ENCODE peak calls at places on chromosomes 2 and 18, in seven cellular contexts. One of them, this sample, is unnamed.

GRCh38 chr2:188399159-188399558 is 107.5 kb downstream of the GULP1 start:
- DNase-seq in WERI-Rb-1: no peak
- DNase-seq in heart right ventricle: no peak
- DNase-seq in right lobe of liver: no peak
- DNase-seq in fibroblast of lung: peak; percentile 70
- DNase-seq in astrocyte: peak; percentile 60
- DNase-seq in hepatocyte: no peak
- DNase-seq in this sample: no peak

GRCh38 chr2:152413228-152414030 is 78.5 kb downstream of the FMNL2 start:
- DNase-seq in WERI-Rb-1: no peak
- DNase-seq in astrocyte: peak; percentile 53
- DNase-seq in fibroblast of lung: peak; percentile 55
- DNase-seq in right lobe of liver: no peak
- DNase-seq in heart right ventricle: no peak
- DNase-seq in hepatocyte: no peak
- DNase-seq in this sample: no peak

GRCh38 chr2:44348385-44348784 is 12.9 kb downstream of the PREPL start:
- DNase-seq in astrocyte: peak; percentile 84
- DNase-seq in heart right ventricle: peak; percentile 37
- DNase-seq in WERI-Rb-1: no peak
- DNase-seq in right lobe of liver: no peak
- DNase-seq in hepatocyte: no peak
- DNase-seq in fibroblast of lung: peak; percentile 88
- DNase-seq in this sample: no peak

GRCh38 chr2:140873915-140874531 is 1256.8 kb downstream of the LRP1B start:
- DNase-seq in right lobe of liver: no peak
- DNase-seq in fibroblast of lung: no peak
- DNase-seq in astrocyte: no peak
- DNase-seq in hepatocyte: no peak
- DNase-seq in WERI-Rb-1: no peak
- DNase-seq in heart right ventricle: no peak
- DNase-seq in this sample: no peak

GRCh38 chr2:64679673-64680425 is 26.1 kb upstream of the SERTAD2 start:
- DNase-seq in right lobe of liver: no peak
- DNase-seq in astrocyte: no peak
- DNase-seq in hepatocyte: no peak
- DNase-seq in WERI-Rb-1: no peak
- DNase-seq in heart right ventricle: no peak
- DNase-seq in fibroblast of lung: no peak
- DNase-seq in this sample: no peak

GRCh38 chr2:85429924-85430289 is 11.4 kb downstream of the SH2D6 start:
- DNase-seq in astrocyte: no peak
- DNase-seq in fibroblast of lung: no peak
- DNase-seq in WERI-Rb-1: no peak
- DNase-seq in right lobe of liver: no peak
- DNase-seq in hepatocyte: no peak
- DNase-seq in heart right ventricle: no peak
- DNase-seq in this sample: no peak

GRCh38 chr2:58448065-58448507 is 207.0 kb upstream of the FANCL start:
- DNase-seq in hepatocyte: peak; percentile 84
- DNase-seq in WERI-Rb-1: peak; percentile 94
- DNase-seq in heart right ventricle: peak; percentile 51
- DNase-seq in fibroblast of lung: peak; percentile 72
- DNase-seq in astrocyte: peak; percentile 59
- DNase-seq in right lobe of liver: peak; percentile 69
- DNase-seq in this sample: no peak

GRCh38 chr2:12587729-12588522 is 128.8 kb upstream of the TRIB2 start:
- DNase-seq in fibroblast of lung: peak; percentile 95
- DNase-seq in WERI-Rb-1: no peak
- DNase-seq in hepatocyte: peak; percentile 64
- DNase-seq in right lobe of liver: no peak
- DNase-seq in astrocyte: peak; percentile 92
- DNase-seq in heart right ventricle: no peak
- DNase-seq in this sample: peak; percentile 60

GRCh38 chr2:220353897-220354296 is 726.5 kb downstream of the SLC4A3 start:
- DNase-seq in astrocyte: no peak
- DNase-seq in fibroblast of lung: no peak
- DNase-seq in WERI-Rb-1: no peak
- DNase-seq in heart right ventricle: no peak
- DNase-seq in right lobe of liver: no peak
- DNase-seq in hepatocyte: no peak
- DNase-seq in this sample: no peak

GRCh38 chr2:177030391-177031000 is 182.1 kb upstream of the HNRNPA3 start:
- DNase-seq in fibroblast of lung: no peak
- DNase-seq in WERI-Rb-1: no peak
- DNase-seq in right lobe of liver: no peak
- DNase-seq in heart right ventricle: no peak
- DNase-seq in astrocyte: no peak
- DNase-seq in hepatocyte: no peak
- DNase-seq in this sample: no peak

GRCh38 chr18:80033181-80034067 is 810 bp upstream of the RBFA start:
- DNase-seq in fibroblast of lung: peak; percentile 54
- DNase-seq in hepatocyte: no peak
- DNase-seq in astrocyte: peak; percentile 36
- DNase-seq in right lobe of liver: no peak
- DNase-seq in WERI-Rb-1: no peak
- DNase-seq in heart right ventricle: no peak
- DNase-seq in this sample: no peak

GRCh38 chr18:27143580-27144287 is 41.4 kb downstream of the CHST9 start:
- DNase-seq in astrocyte: no peak
- DNase-seq in WERI-Rb-1: no peak
- DNase-seq in hepatocyte: peak; percentile 29
- DNase-seq in fibroblast of lung: no peak
- DNase-seq in right lobe of liver: peak; percentile 82
- DNase-seq in heart right ventricle: peak; percentile 47
- DNase-seq in this sample: no peak

GRCh38 chr2:148814853-148815419 is 60.1 kb upstream of the KIF5C start:
- DNase-seq in heart right ventricle: no peak
- DNase-seq in hepatocyte: no peak
- DNase-seq in astrocyte: no peak
- DNase-seq in right lobe of liver: no peak
- DNase-seq in WERI-Rb-1: no peak
- DNase-seq in fibroblast of lung: peak; percentile 18
- DNase-seq in this sample: no peak

GRCh38 chr2:85326946-85327756 is 638 bp downstream of the TGOLN2 start:
- DNase-seq in fibroblast of lung: peak; percentile 54
- DNase-seq in hepatocyte: peak; percentile 62
- DNase-seq in right lobe of liver: peak; percentile 56
- DNase-seq in astrocyte: no peak
- DNase-seq in WERI-Rb-1: peak; percentile 22
- DNase-seq in heart right ventricle: peak; percentile 58
- DNase-seq in this sample: no peak

GRCh38 chr18:42929181-42929580 is 186.3 kb downstream of the RIT2 start:
- DNase-seq in astrocyte: peak; percentile 42
- DNase-seq in hepatocyte: no peak
- DNase-seq in right lobe of liver: no peak
- DNase-seq in heart right ventricle: no peak
- DNase-seq in fibroblast of lung: peak; percentile 55
- DNase-seq in WERI-Rb-1: no peak
- DNase-seq in this sample: no peak

GRCh38 chr18:58218111-58218510 is 174.1 kb downstream of the NEDD4L start:
- DNase-seq in right lobe of liver: no peak
- DNase-seq in fibroblast of lung: peak; percentile 47
- DNase-seq in hepatocyte: no peak
- DNase-seq in WERI-Rb-1: no peak
- DNase-seq in astrocyte: no peak
- DNase-seq in heart right ventricle: no peak
- DNase-seq in this sample: no peak

GRCh38 chr2:69720404-69720803 is 21.5 kb upstream of the ANXA4 start:
- DNase-seq in fibroblast of lung: no peak
- DNase-seq in heart right ventricle: no peak
- DNase-seq in WERI-Rb-1: no peak
- DNase-seq in astrocyte: no peak
- DNase-seq in hepatocyte: no peak
- DNase-seq in right lobe of liver: no peak
- DNase-seq in this sample: no peak

GRCh38 chr2:203533696-203534471 is 1.2 kb downstream of the RAPH1 start:
- DNase-seq in heart right ventricle: no peak
- DNase-seq in WERI-Rb-1: no peak
- DNase-seq in fibroblast of lung: peak; percentile 87
- DNase-seq in right lobe of liver: no peak
- DNase-seq in astrocyte: peak; percentile 90
- DNase-seq in hepatocyte: peak; percentile 26
- DNase-seq in this sample: no peak

GRCh38 chr2:182666674-182667320 is 49.3 kb upstream of the DNAJC10 start:
- DNase-seq in fibroblast of lung: peak; percentile 20
- DNase-seq in astrocyte: peak; percentile 12
- DNase-seq in hepatocyte: peak; percentile 32
- DNase-seq in right lobe of liver: no peak
- DNase-seq in WERI-Rb-1: no peak
- DNase-seq in heart right ventricle: no peak
- DNase-seq in this sample: no peak

GRCh38 chr2:60634443-60634842 is 81.0 kb upstream of the BCL11A start:
- DNase-seq in hepatocyte: peak; percentile 58
- DNase-seq in astrocyte: no peak
- DNase-seq in heart right ventricle: no peak
- DNase-seq in fibroblast of lung: no peak
- DNase-seq in right lobe of liver: no peak
- DNase-seq in WERI-Rb-1: no peak
- DNase-seq in this sample: no peak

GRCh38 chr2:3071645-3072044 is 306.0 kb downstream of the EIPR1 start:
- DNase-seq in right lobe of liver: no peak
- DNase-seq in astrocyte: no peak
- DNase-seq in heart right ventricle: no peak
- DNase-seq in hepatocyte: no peak
- DNase-seq in fibroblast of lung: no peak
- DNase-seq in WERI-Rb-1: no peak
- DNase-seq in this sample: no peak

GRCh38 chr18:28588884-28589549 is 412.1 kb upstream of the CDH2 start:
- DNase-seq in fibroblast of lung: peak; percentile 75
- DNase-seq in right lobe of liver: no peak
- DNase-seq in hepatocyte: no peak
- DNase-seq in WERI-Rb-1: no peak
- DNase-seq in astrocyte: peak; percentile 70
- DNase-seq in heart right ventricle: no peak
- DNase-seq in this sample: no peak

GRCh38 chr2:102063360-102063947 is 71.7 kb downstream of the IL1R2 start:
- DNase-seq in astrocyte: peak; percentile 81
- DNase-seq in WERI-Rb-1: no peak
- DNase-seq in right lobe of liver: peak; percentile 56
- DNase-seq in fibroblast of lung: peak; percentile 85
- DNase-seq in hepatocyte: peak; percentile 54
- DNase-seq in heart right ventricle: peak; percentile 68
- DNase-seq in this sample: no peak
- H3K27ac ChIP-seq in astrocyte: peak overlapping the region; percentile 94
- H3K27ac ChIP-seq in WERI-Rb-1: no peak overlapping the region
- H3K27ac ChIP-seq in right lobe of liver: peak overlapping the region; percentile 75
- H3K27ac ChIP-seq in fibroblast of lung: peak overlapping the region; percentile 98
- H3K27ac ChIP-seq in hepatocyte: peak overlapping the region; percentile 92
- H3K27ac ChIP-seq in heart right ventricle: peak overlapping the region; percentile 95
- H3K27ac ChIP-seq in this sample: peak overlapping the region; percentile 76

GRCh38 chr2:231663458-231664290 is 44.7 kb upstream of the PTMA start:
- DNase-seq in fibroblast of lung: no peak
- DNase-seq in right lobe of liver: no peak
- DNase-seq in heart right ventricle: no peak
- DNase-seq in WERI-Rb-1: no peak
- DNase-seq in hepatocyte: no peak
- DNase-seq in astrocyte: no peak
- DNase-seq in this sample: no peak

GRCh38 chr2:231660860-231661259 is 47.5 kb upstream of the PTMA start:
- DNase-seq in fibroblast of lung: no peak
- DNase-seq in hepatocyte: no peak
- DNase-seq in WERI-Rb-1: no peak
- DNase-seq in heart right ventricle: no peak
- DNase-seq in right lobe of liver: no peak
- DNase-seq in astrocyte: no peak
- DNase-seq in this sample: no peak

GRCh38 chr2:231662028-231662810 is 46.1 kb upstream of the PTMA start:
- DNase-seq in WERI-Rb-1: no peak
- DNase-seq in fibroblast of lung: peak; percentile 95
- DNase-seq in right lobe of liver: peak; percentile 96
- DNase-seq in heart right ventricle: peak; percentile 96
- DNase-seq in astrocyte: peak; percentile 91
- DNase-seq in hepatocyte: peak; percentile 97
- DNase-seq in this sample: peak; percentile 86

GRCh38 chr2:231662811-231663457 is 45.4 kb upstream of the PTMA start:
- DNase-seq in WERI-Rb-1: no peak
- DNase-seq in right lobe of liver: peak; percentile 37
- DNase-seq in astrocyte: no peak
- DNase-seq in hepatocyte: no peak
- DNase-seq in heart right ventricle: no peak
- DNase-seq in fibroblast of lung: no peak
- DNase-seq in this sample: no peak

DNA sequence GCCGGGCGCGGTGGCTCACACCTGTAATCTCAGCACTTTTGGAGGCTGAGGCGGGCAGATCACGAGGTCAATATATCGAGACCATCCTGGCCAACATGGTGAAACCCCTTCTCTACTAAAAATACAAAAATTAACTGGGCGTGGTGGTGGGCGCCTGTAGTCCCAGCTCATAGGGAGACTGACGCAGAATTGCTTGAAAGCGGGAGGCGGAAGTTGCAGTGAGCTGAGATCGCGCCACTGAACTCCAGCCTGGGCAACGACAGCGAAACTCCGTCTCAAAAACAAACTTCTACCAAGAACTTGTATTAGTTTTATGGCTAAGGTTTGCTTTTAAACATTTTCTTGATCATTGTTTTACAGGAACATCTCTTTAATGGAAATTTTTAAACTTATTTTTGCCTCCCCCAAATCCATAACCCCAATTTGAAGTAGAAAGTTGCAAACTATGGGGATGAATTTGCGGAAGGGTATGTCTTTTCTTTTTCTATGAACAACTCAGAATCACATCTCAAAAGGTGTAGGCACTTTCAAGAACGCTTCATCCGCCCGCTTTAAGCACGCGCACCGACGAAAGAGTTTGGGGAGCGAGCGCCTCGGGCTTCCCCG is 46.8 kb upstream of the PTMA start:
- DNase-seq in astrocyte: no peak
- DNase-seq in right lobe of liver: no peak
- DNase-seq in hepatocyte: no peak
- DNase-seq in heart right ventricle: no peak
- DNase-seq in WERI-Rb-1: no peak
- DNase-seq in fibroblast of lung: no peak
- DNase-seq in this sample: no peak
- H3K27ac ChIP-seq in astrocyte: peak overlapping the region; percentile 73
- H3K27ac ChIP-seq in right lobe of liver: peak overlapping the region; percentile 75
- H3K27ac ChIP-seq in hepatocyte: peak overlapping the region; percentile 85
- H3K27ac ChIP-seq in heart right ventricle: peak overlapping the region; percentile 95
- H3K27ac ChIP-seq in WERI-Rb-1: no peak overlapping the region
- H3K27ac ChIP-seq in fibroblast of lung: peak overlapping the region; percentile 80
- H3K27ac ChIP-seq in this sample: peak overlapping the region; percentile 57

GRCh38 chr2:237745250-237745613 is 53.3 kb upstream of the RBM44 start:
- DNase-seq in fibroblast of lung: no peak
- DNase-seq in right lobe of liver: no peak
- DNase-seq in heart right ventricle: no peak
- DNase-seq in WERI-Rb-1: no peak
- DNase-seq in astrocyte: no peak
- DNase-seq in hepatocyte: no peak
- DNase-seq in this sample: no peak
- H3K27ac ChIP-seq in fibroblast of lung: no peak overlapping the region
- H3K27ac ChIP-seq in right lobe of liver: peak overlapping the region; percentile 96
- H3K27ac ChIP-seq in heart right ventricle: no peak overlapping the region
- H3K27ac ChIP-seq in WERI-Rb-1: no peak overlapping the region
- H3K27ac ChIP-seq in astrocyte: no peak overlapping the region
- H3K27ac ChIP-seq in hepatocyte: no peak overlapping the region
- H3K27ac ChIP-seq in this sample: no peak overlapping the region

DNA sequence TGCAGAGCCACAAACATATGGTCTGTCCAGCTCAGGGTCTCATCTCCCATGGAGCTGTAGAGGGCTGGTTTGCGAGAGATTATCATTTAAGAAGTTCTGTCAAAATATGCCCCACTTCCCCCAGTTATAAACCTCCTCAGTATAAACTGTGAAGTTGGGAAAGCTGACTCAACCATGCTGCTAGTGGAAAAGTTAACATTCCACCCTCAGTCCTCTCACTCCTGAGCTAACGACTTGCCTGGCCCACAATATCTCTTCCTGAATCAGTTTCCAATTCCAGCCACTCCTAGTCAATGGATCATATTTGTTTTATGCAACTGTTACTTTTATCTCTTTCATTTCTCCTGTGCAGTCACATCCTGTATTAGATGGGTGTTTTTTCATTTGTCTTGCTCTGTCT is 326.2 kb downstream of the SETBP1 start:
- DNase-seq in hepatocyte: no peak
- DNase-seq in right lobe of liver: no peak
- DNase-seq in WERI-Rb-1: no peak
- DNase-seq in astrocyte: peak; percentile 58
- DNase-seq in fibroblast of lung: peak; percentile 67
- DNase-seq in heart right ventricle: no peak
- DNase-seq in this sample: no peak
- H3K27ac ChIP-seq in hepatocyte: no peak overlapping the region
- H3K27ac ChIP-seq in right lobe of liver: no peak overlapping the region
- H3K27ac ChIP-seq in WERI-Rb-1: no peak overlapping the region
- H3K27ac ChIP-seq in astrocyte: no peak overlapping the region
- H3K27ac ChIP-seq in fibroblast of lung: no peak overlapping the region
- H3K27ac ChIP-seq in heart right ventricle: no peak overlapping the region
- H3K27ac ChIP-seq in this sample: no peak overlapping the region